ENCODE peak calls at places on chromosomes 12 and 14, in eight cellular contexts. E is AG10803; O is hepatocyte; B is CD4-positive, alpha-beta T cell; Y is astrocyte; S is suprapubic skin; U is GM12865; Z is cardiac muscle cell. F is an unnamed sample.

GRCh38 chr14:98137626-98138025 is 1134.4 kb downstream of the BCL11B start:
- DNase-seq in E (peak), O (no peak), U (no peak), B (no peak), S (no peak), Y (no peak), Z (no peak), F (no peak)

GRCh38 chr12:42086021-42086420 is 58.7 kb downstream of the GXYLT1 start:
- DNase-seq in B (no peak), S (no peak), Z (no peak), O (peak), E (peak), U (no peak), Y (peak), F (no peak)

GRCh38 chr14:102516531-102517411 is 7.2 kb upstream of the ANKRD9 start:
- DNase-seq in U (peak), E (no peak), S (no peak), Z (peak), B (peak), Y (no peak), O (peak), F (peak)

GRCh38 chr12:7310070-7310469 is 6.2 kb downstream of the ACSM4 start:
- DNase-seq in E (no peak), S (no peak), Z (no peak), Y (no peak), O (no peak), B (no peak), U (no peak), F (no peak)

GRCh38 chr12:62919827-62920226 is 15.1 kb downstream of the PPM1H start:
- DNase-seq in Z (no peak), Y (peak), U (no peak), E (peak), S (no peak), B (no peak), O (no peak), F (no peak)

GRCh38 chr12:53806689-53807088 is 54.9 kb upstream of the CISTR start:
- DNase-seq in Y (peak), S (no peak), E (no peak), Z (no peak), B (no peak), U (no peak), O (peak), F (no peak)

GRCh38 chr14:58299665-58300202 is 1.4 kb downstream of the ARID4A start:
- DNase-seq in Z (peak), O (peak), U (peak), S (no peak), B (no peak), E (no peak), Y (no peak), F (no peak)

GRCh38 chr14:89139404-89140247 is 277.4 kb downstream of the FOXN3 start:
- DNase-seq in S (no peak), Y (no peak), B (no peak), O (no peak), Z (no peak), E (no peak), U (no peak), F (no peak)

GRCh38 chr12:77325505-77325904 is 260.1 kb upstream of the E2F7 start:
- DNase-seq in U (no peak), E (no peak), B (no peak), Y (no peak), Z (peak), O (peak), S (no peak), F (no peak)

GRCh38 chr14:85799668-85800067 is 269.7 kb downstream of the FLRT2 start:
- DNase-seq in Y (no peak), E (no peak), B (no peak), O (no peak), U (no peak), Z (no peak), S (no peak), F (no peak)

GRCh38 chr14:54697806-54698205 is 130.9 kb downstream of the SAMD4A start:
- DNase-seq in Y (no peak), E (no peak), O (no peak), Z (no peak), S (no peak), B (no peak), U (no peak), F (no peak)

GRCh38 chr12:109267361-109267760 is 41.7 kb downstream of the FOXN4 start:
- DNase-seq in B (no peak), U (no peak), O (no peak), S (no peak), E (no peak), Z (no peak), Y (no peak), F (no peak)

GRCh38 chr14:76954791-76955190 is 73.7 kb downstream of the IRF2BPL start:
- DNase-seq in Z (no peak), Y (no peak), U (no peak), B (no peak), O (no peak), E (no peak), S (no peak), F (no peak)

GRCh38 chr12:121287267-121287954 is 9.1 kb downstream of the CAMKK2 start:
- DNase-seq in B (no peak), E (peak), Y (no peak), O (no peak), U (no peak), S (no peak), Z (no peak), F (no peak)

GRCh38 chr12:127822743-127823433 is 444.1 kb upstream of the TMEM132C start:
- DNase-seq in Z (no peak), O (peak), B (no peak), U (no peak), E (no peak), S (no peak), Y (peak), F (no peak)

GRCh38 chr12:6178981-6179761 is 21.0 kb upstream of the CD9 start:
- DNase-seq in S (no peak), B (no peak), Z (peak), U (no peak), O (no peak), E (no peak), Y (peak), F (no peak)

GRCh38 chr14:35825968-35826217 is 245 bp upstream of the BRMS1L start:
- DNase-seq in B (no peak), Z (no peak), Y (no peak), O (no peak), U (no peak), E (no peak), S (no peak), F (no peak)

GRCh38 chr14:51094282-51094821 is 553 bp downstream of the TRIM9 start:
- DNase-seq in U (no peak), O (peak), S (no peak), Y (no peak), Z (peak), B (peak), E (no peak), F (peak)

GRCh38 chr12:95790025-95790911 is at the start of gene NTN4:
- DNase-seq in B (peak), Y (no peak), E (peak), S (peak), U (peak), Z (peak), O (peak), F (peak)

GRCh38 chr12:21613931-21614330 is 9.3 kb upstream of the GYS2 start:
- DNase-seq in S (no peak), Y (no peak), B (no peak), O (no peak), E (no peak), U (no peak), Z (no peak), F (no peak)
- TF ChIP-seq CTCF in S (no peak), Y (no peak), B (no peak), O (no peak), E (peak), U (no peak), Z (peak), F (no peak)

DNA sequence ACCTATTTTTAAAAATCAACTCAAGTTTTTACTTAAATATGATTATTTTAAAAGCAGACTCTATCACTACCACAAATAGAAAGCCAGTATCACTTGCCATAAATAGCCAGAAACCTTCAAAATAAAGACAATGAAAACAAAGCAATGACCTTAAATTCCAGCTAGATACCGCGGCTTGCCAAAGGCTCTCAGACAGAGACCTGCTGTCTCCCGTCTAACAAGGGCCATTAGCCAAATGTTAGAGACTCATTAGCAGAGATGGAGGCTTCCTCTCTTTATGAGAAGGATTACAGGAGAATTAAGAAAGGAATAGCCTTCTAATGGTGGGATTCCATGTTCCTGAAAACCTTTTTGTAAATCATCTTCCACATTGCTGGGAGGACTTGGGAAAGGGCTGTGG is 206.6 kb downstream of the AACS start:
- DNase-seq in Y (no peak), O (no peak), E (no peak), U (no peak), S (no peak), B (no peak), Z (no peak), F (no peak)
- TF ChIP-seq CTCF in Y (no peak), O (no peak), E (no peak), U (no peak), S (no peak), B (no peak), Z (no peak), F (no peak)

GRCh38 chr12:30880061-30880460 is 46.5 kb upstream of the TSPAN11 start:
- DNase-seq in O (peak), Z (peak), B (no peak), Y (no peak), U (no peak), S (no peak), E (no peak), F (no peak)

GRCh38 chr12:30884804-30885203 is 41.7 kb upstream of the TSPAN11 start:
- DNase-seq in S (no peak), Z (no peak), B (no peak), Y (no peak), O (no peak), U (no peak), E (no peak), F (no peak)

GRCh38 chr12:30880813-30881212 is 45.7 kb upstream of the TSPAN11 start:
- DNase-seq in E (no peak), U (no peak), O (no peak), S (no peak), Y (no peak), B (no peak), Z (no peak), F (no peak)

GRCh38 chr12:30885321-30885720 is 41.2 kb upstream of the TSPAN11 start:
- DNase-seq in O (no peak), Y (no peak), S (no peak), Z (no peak), E (no peak), B (no peak), U (no peak), F (no peak)

GRCh38 chr12:30882706-30883105 is 43.8 kb upstream of the TSPAN11 start:
- DNase-seq in O (no peak), U (no peak), E (peak), Y (no peak), B (no peak), Z (no peak), S (no peak), F (no peak)
- TF ChIP-seq CTCF in O (no peak), U (no peak), E (peak), Y (no peak), B (no peak), Z (no peak), S (no peak), F (no peak)

GRCh38 chr12:56980941-56981530 is 23.6 kb upstream of the RDH16 start:
- DNase-seq in U (no peak), E (no peak), O (no peak), B (no peak), S (no peak), Z (no peak), Y (no peak), F (no peak)
- TF ChIP-seq CTCF in U (no peak), E (no peak), O (no peak), B (no peak), S (no peak), Z (no peak), Y (no peak), F (no peak)

DNA sequence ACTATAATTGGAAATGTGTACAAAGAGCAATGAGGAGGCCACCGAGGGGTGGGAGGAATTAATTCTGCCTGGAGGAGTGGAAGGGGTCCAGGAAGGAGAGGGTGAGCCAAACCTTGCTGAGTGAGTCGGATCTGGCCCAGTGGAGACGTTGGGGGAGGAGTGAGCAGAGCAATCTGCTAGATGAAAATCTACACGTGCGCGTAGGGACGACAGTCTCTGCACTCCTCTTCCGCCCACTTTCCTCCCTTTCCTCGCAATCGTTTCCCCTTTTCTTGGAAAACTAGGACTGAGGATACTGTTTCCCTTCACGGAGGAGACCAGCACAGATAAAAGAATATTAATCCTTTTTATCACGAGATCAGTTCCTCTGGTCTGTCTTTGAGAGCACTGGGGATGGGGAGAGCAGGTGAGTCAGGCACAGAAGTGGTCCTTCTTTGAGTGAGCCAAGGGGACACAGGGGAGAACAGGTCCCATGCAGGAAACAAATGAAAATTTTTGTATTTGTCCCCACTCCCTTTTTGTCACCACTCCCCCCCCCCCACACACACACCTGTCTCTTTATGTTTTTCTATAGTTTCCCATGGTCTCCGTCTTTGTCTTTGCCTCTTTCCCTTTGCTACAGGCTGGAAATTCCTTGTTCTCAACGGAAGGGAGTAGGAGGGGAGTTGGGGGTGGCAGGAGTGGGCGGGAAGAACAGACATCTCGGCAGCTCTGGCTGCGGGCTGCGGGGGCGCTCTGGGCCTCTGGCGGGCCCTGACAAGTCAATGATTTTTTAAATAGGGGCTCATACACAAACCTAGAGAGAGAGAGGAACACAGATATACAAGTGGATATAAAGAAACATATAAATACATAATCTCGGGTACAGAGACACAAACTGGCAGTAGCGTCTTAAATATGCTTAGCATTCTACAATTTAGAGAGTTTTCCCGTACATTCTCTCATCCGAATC is 2.6 kb upstream of the NAB2 start:
- DNase-seq in Z (peak), S (no peak), U (peak), O (peak), E (peak), B (peak), Y (peak), F (peak)
- TF ChIP-seq CTCF in Z (peak), S (no peak), U (peak), O (peak), E (peak), B (peak), Y (peak), F (peak)

GRCh38 chr14:25436906-25437305 is 387.0 kb upstream of the STXBP6 start:
- DNase-seq in S (no peak), E (no peak), Z (no peak), Y (no peak), O (no peak), B (no peak), U (no peak), F (no peak)

GRCh38 chr14:25430808-25431207 is 380.9 kb upstream of the STXBP6 start:
- DNase-seq in B (no peak), S (no peak), E (no peak), U (no peak), Z (no peak), O (no peak), Y (no peak), F (no peak)

DNA sequence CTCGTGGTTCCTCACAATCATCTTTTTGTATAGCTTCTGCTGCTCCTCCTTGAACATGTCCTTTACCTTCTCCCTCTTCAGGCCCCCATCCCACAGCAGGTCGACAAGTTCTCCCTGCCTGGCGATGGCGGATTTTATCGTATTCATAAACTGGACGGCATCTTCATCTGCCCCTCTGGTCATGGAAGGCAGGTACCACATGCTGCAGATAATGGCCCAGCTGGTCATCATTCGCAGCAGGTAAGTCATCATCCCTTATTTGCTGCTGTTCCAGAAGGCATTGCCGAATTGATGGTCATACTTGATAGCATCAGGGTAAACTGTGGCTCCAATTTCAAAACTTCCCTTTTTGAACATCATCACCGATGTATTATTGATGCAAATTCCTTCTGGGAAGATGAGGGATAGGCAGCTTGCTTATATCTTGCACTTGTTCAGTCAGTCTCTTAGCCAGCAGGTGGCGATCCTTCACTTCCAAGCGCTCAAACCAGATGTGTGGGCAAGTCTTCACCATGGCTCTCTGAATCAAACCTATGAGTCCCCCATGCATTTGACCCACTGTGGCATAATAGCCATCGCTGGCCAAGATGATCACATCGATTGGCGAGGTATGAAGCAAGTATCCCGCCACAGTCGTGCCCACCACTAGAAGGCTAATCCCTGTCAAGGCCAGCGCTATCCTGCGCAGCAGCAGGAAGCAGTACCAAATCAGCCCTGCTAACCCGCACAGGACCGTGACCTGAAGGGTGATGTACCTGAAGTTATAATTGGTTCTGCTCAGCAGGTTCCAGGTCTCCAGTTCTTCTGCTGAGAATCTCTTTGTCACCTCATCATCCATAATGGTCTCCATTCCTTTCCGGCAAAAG is 381.5 kb upstream of the STXBP6 start:
- DNase-seq in Z (peak), S (no peak), O (peak), U (no peak), Y (no peak), B (no peak), E (no peak), F (no peak)
- TF ChIP-seq CTCF in Z (no peak), S (no peak), O (peak), U (no peak), Y (no peak), B (no peak), E (no peak), F (peak)

GRCh38 chr12:56839489-56840442 is 76.6 kb downstream of the HSD17B6 start:
- DNase-seq in O (peak), Z (peak), U (peak), Y (peak), S (no peak), E (peak), B (peak), F (no peak)
- TF ChIP-seq CTCF in O (peak), Z (peak), U (peak), Y (peak), S (no peak), E (peak), B (no peak), F (peak)

GRCh38 chr14:99426265-99426664 is 54.4 kb downstream of the SETD3 start:
- DNase-seq in Z (no peak), E (no peak), S (no peak), Y (no peak), U (no peak), O (no peak), B (no peak), F (no peak)

GRCh38 chr14:99432491-99432890 is 48.2 kb downstream of the SETD3 start:
- DNase-seq in B (no peak), U (no peak), O (no peak), Z (no peak), S (no peak), Y (no peak), E (peak), F (no peak)

GRCh38 chr14:99426796-99427346 is 53.8 kb downstream of the SETD3 start:
- DNase-seq in B (no peak), E (no peak), S (no peak), Y (no peak), U (no peak), O (no peak), Z (no peak), F (no peak)

GRCh38 chr14:99427632-99428315 is 52.9 kb downstream of the SETD3 start:
- DNase-seq in B (no peak), S (no peak), E (peak), Z (no peak), Y (peak), U (no peak), O (peak), F (no peak)

GRCh38 chr14:99430491-99430890 is 50.2 kb downstream of the SETD3 start:
- DNase-seq in B (peak), S (no peak), Z (peak), O (no peak), E (no peak), Y (no peak), U (peak), F (no peak)
- TF ChIP-seq CTCF in B (no peak), S (peak), Z (peak), O (peak), E (peak), Y (peak), U (peak), F (peak)

F was measured in type B pancreatic cell.